ENCODE peak calls at places on chromosomes 7 and 10, in four cellular contexts. K, M, Q and F are unnamed samples. For H3K27me3, the result is how much of the 10 kb centered on the place peaks cover.

GRCh38 chr7:27110163-27110976 is 7.9 kb upstream of the HOXA2 start:
- DNase-seq in K (no peak), M (no peak), Q (peak), F (no peak)

GRCh38 chr7:149202831-149203231 is 7.5 kb downstream of the ZNF282 start:
- DNase-seq in K (no peak), M (no peak), Q (peak), F (no peak)

GRCh38 chr10:26858707-26859034 is 2.1 kb downstream of the ABI1 start:
- DNase-seq in K (no peak), M (no peak), Q (no peak), F (no peak)

GRCh38 chr10:110643670-110644597 is at the start of gene RBM20:
- DNase-seq in K (no peak), M (no peak), Q (no peak), F (no peak)

GRCh38 chr10:74058658-74059057 is 60.7 kb downstream of the VCL start:
- DNase-seq in K (no peak), M (no peak), Q (no peak), F (no peak)

GRCh38 chr10:119371704-119372663 is 164.6 kb downstream of the GRK5 start:
- DNase-seq in K (no peak), M (no peak), Q (no peak), F (no peak)

GRCh38 chr7:133253522-133253882 is 624 bp downstream of the EXOC4 start:
- DNase-seq in K (no peak), M (no peak), Q (peak), F (peak)

GRCh38 chr7:74042746-74043522 is 15.0 kb downstream of the ELN start:
- DNase-seq in K (no peak), M (no peak), Q (no peak), F (no peak)

GRCh38 chr10:46217749-46218453 is 68.9 kb upstream of the ANTXRL start:
- DNase-seq in K (no peak), M (no peak), Q (no peak), F (no peak)

GRCh38 chr7:4172883-4173282 is 509.2 kb upstream of the FOXK1 start:
- DNase-seq in K (no peak), M (no peak), Q (no peak), F (no peak)

GRCh38 chr7:697259-697615 is 29.3 kb upstream of the DNAAF5 start:
- DNase-seq in K (no peak), M (no peak), Q (no peak), F (no peak)

GRCh38 chr10:108421256-108421655 is 1256.8 kb upstream of the SORCS1 start:
- DNase-seq in K (no peak), M (no peak), Q (no peak), F (no peak)

GRCh38 chr7:38796636-38797501 is 112.1 kb downstream of the VPS41 start:
- DNase-seq in K (peak), M (peak), Q (peak), F (peak)

GRCh38 chr7:28922618-28923331 is 35.4 kb downstream of the TRIL start:
- DNase-seq in K (peak), M (peak), Q (peak), F (peak)

GRCh38 chr7:112206238-112207105 is at the start of the genes DOCK4 and ZNF277:
- DNase-seq in K (peak), M (peak), Q (peak), F (peak)

GRCh38 chr10:18043148-18043547 is 91.4 kb downstream of the SLC39A12 start:
- DNase-seq in K (no peak), M (no peak), Q (peak), F (no peak)

GRCh38 chr7:112201421-112201820 is 4.8 kb downstream of the DOCK4 start:
- DNase-seq in K (no peak), M (no peak), Q (peak), F (no peak)

GRCh38 chr10:120286280-120286679 is 170.7 kb upstream of the PLPP4 start:
- DNase-seq in K (no peak), M (no peak), Q (no peak), F (no peak)

GRCh38 chr7:102279537-102280400 is 6.9 kb upstream of the SH2B2 start:
- DNase-seq in K (peak), M (no peak), Q (peak), F (peak)

GRCh38 chr10:61784354-61785131 is 117.0 kb upstream of the ARID5B start:
- DNase-seq in K (no peak), M (no peak), Q (no peak), F (no peak)

GRCh38 chr10:32413513-32413912 is 32.4 kb upstream of the CCDC7 start:
- DNase-seq in K (no peak), M (no peak), Q (peak), F (no peak)

GRCh38 chr7:24283900-24284698 is at the start of gene NPY:
- DNase-seq in K (no peak), M (no peak), Q (no peak), F (peak)

GRCh38 chr7:124106575-124106974 is 73.7 kb upstream of the TMEM229A start:
- DNase-seq in K (no peak), M (no peak), Q (no peak), F (no peak)

GRCh38 chr7:41189866-41190265 is 513.0 kb downstream of the INHBA start:
- DNase-seq in K (no peak), M (no peak), Q (peak), F (no peak)

GRCh38 chr10:101132636-101133473 is 1.8 kb downstream of the TLX1 start:
- DNase-seq in K (no peak), M (no peak), Q (no peak), F (no peak)

GRCh38 chr7:116292381-116292780 is 82.0 kb downstream of the TES start:
- DNase-seq in K (no peak), M (no peak), Q (no peak), F (no peak)

GRCh38 chr10:71763352-71764127 is 9.8 kb downstream of the VSIR start:
- DNase-seq in K (no peak), M (no peak), Q (peak), F (no peak)

GRCh38 chr10:12617205-12618175 is 268.1 kb downstream of the CAMK1D start:
- DNase-seq in K (no peak), M (no peak), Q (no peak), F (no peak)

GRCh38 chr7:37411444-37412034 is 37.1 kb downstream of the ELMO1 start:
- DNase-seq in K (no peak), M (no peak), Q (no peak), F (no peak)

GRCh38 chr10:42304341-42304740 is 334.0 kb downstream of the ZNF33B start:
- DNase-seq in K (no peak), M (no peak), Q (peak), F (no peak)

GRCh38 chr7:1978656-1979590 is 253.8 kb downstream of the MAD1L1 start:
- DNase-seq in K (no peak), M (no peak), Q (no peak), F (no peak)

GRCh38 chr7:92609921-92610518 is 19.8 kb upstream of the FAM133B start:
- DNase-seq in K (no peak), M (no peak), Q (peak), F (peak)

GRCh38 chr10:75803816-75804576 is 372.6 kb downstream of the LRMDA start:
- DNase-seq in K (no peak), M (no peak), Q (no peak), F (no peak)

GRCh38 chr7:151671514-151671913 is 151.8 kb upstream of the RHEB start:
- DNase-seq in K (no peak), M (peak), Q (no peak), F (no peak)

GRCh38 chr7:49774459-49775064 is 1.1 kb downstream of the VWC2 start:
- DNase-seq in K (no peak), M (no peak), Q (no peak), F (no peak)

GRCh38 chr10:42990016-42990720 is 86.7 kb upstream of the RET start:
- DNase-seq in K (no peak), M (no peak), Q (no peak), F (no peak)

GRCh38 chr10:112040696-112041095 is 142.9 kb downstream of the GPAM start:
- DNase-seq in K (no peak), M (no peak), Q (no peak), F (no peak)

GRCh38 chr10:112045885-112046284 is 137.7 kb downstream of the GPAM start:
- DNase-seq in K (no peak), M (no peak), Q (no peak), F (no peak)
- H3K27ac ChIP-seq in K (no peak), M (no peak), Q (no peak), F (no peak)

GRCh38 chr7:130273863-130274262 is 7.2 kb downstream of the CPA2 start:
- DNase-seq in K (no peak), M (no peak), Q (peak), F (no peak)
- H3K27me3 ChIP-seq in K (under half), M (under half), Q (under half), F (under half)

GRCh38 chr7:44081266-44081748 is 1.0 kb downstream of the POLM start:
- DNase-seq in K (no peak), M (no peak), Q (no peak), F (peak)
- H3K27ac ChIP-seq in K (peak), M (peak), Q (no peak), F (peak)

GRCh38 chr10:93063217-93063976 is 2.8 kb downstream of the CYP26C1 start:
- DNase-seq in K (no peak), M (no peak), Q (no peak), F (no peak)

GRCh38 chr10:93061594-93062498 is 1.2 kb downstream of the CYP26C1 start:
- DNase-seq in K (no peak), M (no peak), Q (peak), F (no peak)

GRCh38 chr10:93062499-93063216 is 2.1 kb downstream of the CYP26C1 start:
- DNase-seq in K (no peak), M (no peak), Q (peak), F (peak)

GRCh38 chr10:93059975-93060886 is at the start of gene CYP26C1:
- DNase-seq in K (no peak), M (no peak), Q (no peak), F (no peak)

DNA sequence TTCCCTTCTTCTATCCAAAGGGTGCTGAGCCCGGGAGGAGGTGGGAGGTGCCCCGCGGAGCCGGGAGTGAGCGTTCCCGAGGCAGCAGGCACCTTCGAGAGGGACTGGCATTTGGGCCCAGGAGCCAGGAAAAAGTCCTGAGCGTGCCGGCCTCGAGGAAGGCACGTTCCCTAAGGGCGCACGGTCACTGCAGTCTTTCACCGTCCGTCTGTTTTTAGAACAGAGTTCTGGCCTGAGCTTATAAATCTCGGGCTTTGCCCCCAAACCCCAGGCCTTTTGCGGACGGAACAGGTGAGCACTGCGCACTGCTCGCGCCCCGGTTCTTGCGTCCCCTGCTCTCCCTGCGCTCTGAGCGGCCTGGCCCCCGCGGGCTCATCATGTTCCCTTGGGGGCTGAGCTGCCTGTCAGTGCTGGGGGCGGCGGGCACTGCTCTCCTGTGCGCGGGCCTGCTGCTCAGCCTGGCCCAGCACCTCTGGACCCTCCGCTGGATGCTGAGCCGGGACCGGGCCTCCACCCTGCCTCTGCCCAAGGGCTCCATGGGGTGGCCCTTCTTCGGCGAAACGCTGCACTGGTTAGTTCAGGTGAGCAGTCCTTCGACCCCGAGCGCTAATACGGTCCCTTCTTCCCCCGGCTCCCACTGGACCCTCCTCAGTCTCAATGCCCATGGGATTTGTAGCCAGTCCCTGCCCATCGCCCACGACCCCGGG is 442 bp downstream of the CYP26C1 start:
- DNase-seq in K (no peak), M (no peak), Q (no peak), F (no peak)
- H3K27me3 ChIP-seq in K (under half), M (under half), Q (half or more), F (under half)

DNA sequence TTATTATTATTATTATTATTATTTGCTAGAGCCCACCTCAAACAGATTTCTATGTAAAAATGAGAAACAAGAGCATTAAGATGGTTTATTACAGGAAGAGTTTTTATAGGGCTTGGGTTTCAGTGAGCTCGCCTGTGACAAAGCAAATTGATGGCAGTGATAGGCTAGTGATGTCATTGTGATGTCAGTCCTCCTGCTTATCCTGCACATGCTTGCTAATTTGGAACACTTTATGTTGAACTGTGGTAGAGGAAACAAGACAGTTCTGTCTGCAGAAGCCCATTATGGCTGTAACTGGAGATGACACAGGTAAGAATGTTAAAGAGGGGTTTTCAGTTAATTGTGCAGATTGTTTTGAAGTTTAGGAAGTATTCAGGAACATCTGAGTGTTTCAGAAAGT is 68.3 kb downstream of the CREM start:
- DNase-seq in K (no peak), M (no peak), Q (peak), F (peak)
- H3K27ac ChIP-seq in K (peak), M (peak), Q (peak), F (peak)

GRCh38 chr10:92080244-92080643 is 156.7 kb downstream of the BTAF1 start:
- DNase-seq in K (no peak), M (no peak), Q (no peak), F (no peak)
- H3K27me3 ChIP-seq in K (under half), M (under half), Q (under half), F (under half)

GRCh38 chr10:95837783-95838182 is 70.0 kb upstream of the CC2D2B start:
- DNase-seq in K (peak), M (no peak), Q (no peak), F (no peak)
- H3K27ac ChIP-seq in K (peak), M (no peak), Q (no peak), F (peak)